ENCODE peak calls at places on chromosome 3, in six cellular contexts. S, W, H, D, I and N are unnamed samples.
A peak's percentile ranks its signal among the peaks of the same experiment; 100 is the strongest.

GRCh38 chr3:126895178-126896066 is 87.5 kb upstream of the PLXNA1 start:
- DNase-seq in D (no peak), H (no peak), I (no peak), W (no peak), S (no peak), N (no peak)

GRCh38 chr3:134927596-134927995 is 132.5 kb downstream of the EPHB1 start:
- DNase-seq in I (no peak), W (no peak), S (no peak), D (no peak), H (no peak), N (no peak)

GRCh38 chr3:47047673-47048072 is 68.2 kb downstream of the NBEAL2 start:
- DNase-seq in H (no peak), W (no peak), I (no peak), D (no peak), S (no peak), N (no peak)

GRCh38 chr3:144175644-144176425 is 204.2 kb downstream of the DIPK2A start:
- DNase-seq in D (no peak), H (no peak), I (no peak), S (no peak), W (no peak), N (no peak)

GRCh38 chr3:189353988-189354735 is 182.4 kb downstream of the TPRG1 start:
- DNase-seq in W (no peak), I (no peak), H (no peak), D (no peak), S (no peak), N (no peak)

GRCh38 chr3:107689355-107689754 is 166.6 kb downstream of the BBX start:
- DNase-seq in D (no peak), I (no peak), H (peak; percentile 73), W (no peak), S (no peak), N (no peak)

GRCh38 chr3:42262525-42262924 is 3.5 kb downstream of the CCK start:
- DNase-seq in D (no peak), H (no peak), W (no peak), S (no peak), I (no peak), N (no peak)

GRCh38 chr3:190444576-190445145 is 5.0 kb downstream of the TMEM207 start:
- DNase-seq in D (no peak), H (no peak), I (no peak), W (no peak), S (no peak), N (no peak)

GRCh38 chr3:31705726-31706125 is 173.0 kb downstream of the STT3B start:
- DNase-seq in H (no peak), D (no peak), I (no peak), S (no peak), W (no peak), N (no peak)

GRCh38 chr3:151347432-151347831 is 18.1 kb upstream of the P2RY13 start:
- DNase-seq in D (no peak), I (no peak), W (no peak), H (no peak), S (no peak), N (no peak)

GRCh38 chr3:184553385-184553784 is 8.2 kb upstream of the EPHB3 start:
- DNase-seq in W (no peak), D (no peak), I (no peak), S (no peak), H (no peak), N (no peak)

GRCh38 chr3:157066335-157067071 is 93.4 kb downstream of the CCNL1 start:
- DNase-seq in H (no peak), I (no peak), S (no peak), D (no peak), W (no peak), N (no peak)

GRCh38 chr3:12966847-12967750 is 106.1 kb downstream of the IQSEC1 start:
- DNase-seq in S (no peak), W (no peak), H (no peak), I (no peak), D (no peak), N (peak; percentile 56)

GRCh38 chr3:51703776-51704510 is 2.9 kb upstream of the GRM2 start:
- DNase-seq in D (no peak), S (no peak), H (no peak), W (no peak), I (no peak), N (no peak)

GRCh38 chr3:153591566-153592221 is 429.7 kb downstream of the RAP2B start:
- DNase-seq in S (no peak), W (no peak), D (no peak), H (no peak), I (no peak), N (no peak)

GRCh38 chr3:137760341-137761098 is 3.6 kb upstream of the SOX14 start:
- DNase-seq in W (no peak), D (no peak), S (no peak), H (no peak), I (no peak), N (no peak)

GRCh38 chr3:183220828-183221227 is 32.2 kb upstream of the B3GNT5 start:
- DNase-seq in H (no peak), W (no peak), S (no peak), D (no peak), I (no peak), N (no peak)

GRCh38 chr3:21142031-21142430 is 609.0 kb downstream of the ZNF385D start:
- DNase-seq in W (no peak), I (no peak), D (no peak), S (no peak), H (no peak), N (no peak)

GRCh38 chr3:111325160-111325707 is 216.8 kb upstream of the CD96 start:
- DNase-seq in H (no peak), S (no peak), I (no peak), D (no peak), W (no peak), N (no peak)

GRCh38 chr3:43921056-43921455 is 230.3 kb downstream of the ABHD5 start:
- DNase-seq in D (no peak), H (no peak), I (no peak), W (no peak), S (no peak), N (no peak)

GRCh38 chr3:52210550-52211046 is 12.6 kb downstream of the ALAS1 start:
- DNase-seq in S (no peak), D (no peak), I (no peak), H (peak; percentile 96), W (no peak), N (no peak)

GRCh38 chr3:77328631-77329030 is 288.7 kb downstream of the ROBO2 start:
- DNase-seq in W (no peak), I (no peak), H (no peak), S (no peak), D (no peak), N (no peak)

GRCh38 chr3:137808015-137808414 is 43.9 kb downstream of the SOX14 start:
- DNase-seq in D (no peak), S (no peak), W (no peak), I (no peak), H (no peak), N (no peak)

GRCh38 chr3:87900061-87900460 is 158.7 kb downstream of the CGGBP1 start:
- DNase-seq in D (no peak), H (no peak), I (no peak), S (no peak), W (no peak), N (no peak)

GRCh38 chr3:25863011-25863415 is 73.1 kb downstream of the OXSM start:
- DNase-seq in H (no peak), D (no peak), I (no peak), S (no peak), W (no peak), N (no peak)

GRCh38 chr3:35439626-35440025 is 199.7 kb upstream of the ARPP21 start:
- DNase-seq in D (no peak), S (no peak), W (no peak), I (no peak), H (no peak), N (no peak)

GRCh38 chr3:117706037-117706436 is 996.5 kb downstream of the TUSC7 start:
- DNase-seq in I (no peak), D (no peak), S (no peak), W (no peak), H (no peak), N (no peak)

GRCh38 chr3:114685053-114685630 is 391.3 kb downstream of the TIGIT start:
- DNase-seq in H (no peak), W (no peak), S (no peak), D (no peak), I (no peak), N (no peak)

GRCh38 chr3:39271363-39271762 is 8.5 kb downstream of the CX3CR1 start:
- DNase-seq in S (no peak), D (no peak), I (no peak), H (no peak), W (no peak), N (no peak)

GRCh38 chr3:195806916-195807231 is 4.9 kb downstream of the MUC4 start:
- DNase-seq in I (no peak), W (no peak), S (no peak), H (no peak), D (no peak), N (no peak)

GRCh38 chr3:195808741-195809290 is 2.9 kb downstream of the MUC4 start:
- DNase-seq in W (no peak), S (no peak), D (no peak), I (no peak), H (no peak), N (no peak)

GRCh38 chr3:195807681-195808121 is 4.0 kb downstream of the MUC4 start:
- DNase-seq in D (no peak), I (no peak), H (no peak), W (no peak), S (no peak), N (no peak)

GRCh38 chr3:195805181-195805580 is 6.5 kb downstream of the MUC4 start:
- DNase-seq in I (no peak), H (no peak), W (no peak), D (no peak), S (no peak), N (no peak)

GRCh38 chr3:195806211-195806915 is 5.4 kb downstream of the MUC4 start:
- DNase-seq in D (no peak), S (no peak), I (peak; percentile 84), H (no peak), W (no peak), N (no peak)
- TF ChIP-seq TAF1 in D (no peak), S (no peak), I (peak; percentile 56), H (no peak), W (no peak), N (no peak)

GRCh38 chr3:194586839-194587238 is 46.4 kb downstream of the TMEM44 start:
- DNase-seq in D (no peak), H (no peak), I (no peak), W (no peak), S (no peak), N (no peak)
- TF ChIP-seq POLR2A in D (no peak), H (no peak), I (no peak), W (no peak), S (no peak), N (no peak)

DNA sequence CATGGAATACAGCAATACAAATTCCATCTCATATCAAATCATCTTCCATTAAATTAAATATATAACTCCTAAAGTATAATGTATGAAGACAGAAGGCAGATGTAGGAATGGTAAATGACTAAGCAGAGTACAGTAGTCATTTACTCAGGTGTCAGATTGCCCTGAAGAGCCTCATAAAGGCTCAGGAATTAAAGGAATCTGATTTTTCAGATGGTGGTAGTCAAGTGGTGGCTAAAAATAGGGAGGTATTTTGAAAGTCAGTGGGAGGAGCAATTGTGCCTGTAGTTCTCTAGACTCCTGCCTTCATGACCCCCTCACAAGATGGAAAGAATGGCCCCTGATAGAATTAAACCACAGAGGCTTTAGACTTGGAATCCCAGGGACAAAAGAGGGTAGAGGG is 142.7 kb upstream of the SYNPR start:
- DNase-seq in I (no peak), D (no peak), H (no peak), W (no peak), S (no peak), N (no peak)
- TF ChIP-seq TAF1 in I (no peak), D (no peak), H (no peak), W (no peak), S (no peak), N (no peak)

GRCh38 chr3:196643201-196643749 is 3.8 kb downstream of the NRROS start:
- DNase-seq in W (no peak), I (no peak), S (peak; percentile 74), D (peak; percentile 98), H (no peak), N (peak; percentile 70)
- TF ChIP-seq POLR2A in W (no peak), I (no peak), S (peak; percentile 72), D (peak; percentile 59), H (no peak), N (peak; percentile 82)